ENCODE peak calls at places on chromosomes 1 and 21, in nine cellular contexts. W is activated CD8-positive, alpha-beta memory T cell treated with anti-CD3 and anti-CD28 coated beads for 48 hours; O is hippocampal formation; G is iPS-NIHi11; A is stomach; C is stimulated activated CD4-positive, alpha-beta T cell treated with anti-CD3 and anti-CD28 coated beads, Interleukin-12 subunit alpha, Interleukin-12 subunit beta, amount 100 ng/mL, for 48 hours; D is amniotic stem cell; K is epithelial cell of esophagus; I is OCI-LY7. B is an unnamed sample.

GRCh38 chr1:114352797-114353196 is 158.2 kb downstream of the TRIM33 start:
- DNase-seq in W (no peak), O (peak; percentile 10), G (no peak), A (no peak), C (no peak), D (no peak), K (no peak), I (no peak), B (no peak)

GRCh38 chr1:176033879-176034278 is 173.2 kb downstream of the COP1 start:
- DNase-seq in W (no peak), O (no peak), G (no peak), A (no peak), C (no peak), D (no peak), K (peak; percentile 22), I (no peak), B (no peak)

GRCh38 chr21:15144026-15144425 is 79.2 kb upstream of the NRIP1 start:
- DNase-seq in W (no peak), O (no peak), G (no peak), A (no peak), C (no peak), D (no peak), K (no peak), I (no peak), B (no peak)

GRCh38 chr1:38173157-38173831 is 126.7 kb upstream of the POU3F1 start:
- DNase-seq in W (no peak), O (no peak), G (no peak), A (no peak), C (no peak), D (no peak), K (peak; percentile 4), I (no peak), B (peak; percentile 4)

GRCh38 chr1:81808760-81809159 is 8.0 kb downstream of the ADGRL2 start:
- DNase-seq in W (no peak), O (no peak), G (peak; percentile 4), A (no peak), C (no peak), D (no peak), K (no peak), I (no peak), B (no peak)

GRCh38 chr1:93603581-93603980 is 78.1 kb downstream of the BCAR3 start:
- DNase-seq in W (no peak), O (no peak), G (no peak), A (no peak), C (no peak), D (no peak), K (no peak), I (no peak), B (no peak)

GRCh38 chr1:167713330-167714081 is 8.3 kb upstream of the MPZL1 start:
- DNase-seq in W (no peak), O (no peak), G (no peak), A (no peak), C (no peak), D (peak; percentile 20), K (no peak), I (peak; percentile 37), B (no peak)

GRCh38 chr21:41663805-41664788 is 102.8 kb downstream of the RIPK4 start:
- DNase-seq in W (no peak), O (no peak), G (no peak), A (no peak), C (no peak), D (no peak), K (peak; percentile 51), I (no peak), B (peak; percentile 13)

GRCh38 chr1:213371769-213372619 is 321.0 kb downstream of the RPS6KC1 start:
- DNase-seq in W (no peak), O (no peak), G (peak; percentile 26), A (no peak), C (no peak), D (no peak), K (no peak), I (no peak), B (no peak)

GRCh38 chr1:97632075-97632474 is 288.8 kb downstream of the DPYD start:
- DNase-seq in W (no peak), O (no peak), G (no peak), A (no peak), C (no peak), D (no peak), K (peak; percentile 82), I (no peak), B (no peak)

GRCh38 chr21:38768385-38769071 is 37.2 kb upstream of the ETS2 start:
- DNase-seq in W (peak; percentile 40), O (no peak), G (no peak), A (no peak), C (peak; percentile 38), D (peak; percentile 79), K (peak; percentile 83), I (peak; percentile 19), B (peak; percentile 68)